ENCODE peak calls at places on chromosome 11, in ten cellular contexts. One of them, this sample, is unnamed.

GRCh38 chr11:24861440-24861839 is 364.6 kb downstream of the LUZP2 start:
- DNase-seq in suprapubic skin: no peak
- DNase-seq in BE2C: no peak
- DNase-seq in GM12878: no peak
- DNase-seq in CD4-positive, alpha-beta T cell: no peak
- DNase-seq in heart left ventricle: no peak
- DNase-seq in B cell: no peak
- DNase-seq in adrenal gland: no peak
- DNase-seq in HCT116: no peak
- DNase-seq in GM12865: no peak
- DNase-seq in this sample: no peak

GRCh38 chr11:73203322-73203721 is 14.8 kb upstream of the P2RY2 start:
- DNase-seq in suprapubic skin: no peak
- DNase-seq in GM12878: no peak
- DNase-seq in CD4-positive, alpha-beta T cell: no peak
- DNase-seq in heart left ventricle: no peak
- DNase-seq in BE2C: no peak
- DNase-seq in GM12865: no peak
- DNase-seq in adrenal gland: no peak
- DNase-seq in B cell: no peak
- DNase-seq in HCT116: no peak
- DNase-seq in this sample: peak

GRCh38 chr11:111554532-111554931 is 14.0 kb downstream of the LAYN start:
- DNase-seq in adrenal gland: no peak
- DNase-seq in HCT116: no peak
- DNase-seq in GM12878: no peak
- DNase-seq in suprapubic skin: no peak
- DNase-seq in BE2C: no peak
- DNase-seq in GM12865: no peak
- DNase-seq in B cell: no peak
- DNase-seq in CD4-positive, alpha-beta T cell: no peak
- DNase-seq in heart left ventricle: no peak
- DNase-seq in this sample: no peak

GRCh38 chr11:44471603-44472002 is 93.9 kb upstream of the CD82 start:
- DNase-seq in adrenal gland: no peak
- DNase-seq in BE2C: peak
- DNase-seq in CD4-positive, alpha-beta T cell: no peak
- DNase-seq in suprapubic skin: no peak
- DNase-seq in B cell: no peak
- DNase-seq in GM12878: no peak
- DNase-seq in heart left ventricle: no peak
- DNase-seq in HCT116: no peak
- DNase-seq in GM12865: no peak
- DNase-seq in this sample: no peak

GRCh38 chr11:86274503-86274902 is 27.5 kb upstream of the HIKESHI start:
- DNase-seq in GM12878: no peak
- DNase-seq in CD4-positive, alpha-beta T cell: no peak
- DNase-seq in adrenal gland: no peak
- DNase-seq in suprapubic skin: no peak
- DNase-seq in heart left ventricle: no peak
- DNase-seq in B cell: peak
- DNase-seq in HCT116: no peak
- DNase-seq in BE2C: peak
- DNase-seq in GM12865: no peak
- DNase-seq in this sample: no peak

GRCh38 chr11:30889116-30889765 is 303.1 kb upstream of the MPPED2 start:
- DNase-seq in CD4-positive, alpha-beta T cell: no peak
- DNase-seq in B cell: no peak
- DNase-seq in GM12878: no peak
- DNase-seq in BE2C: no peak
- DNase-seq in heart left ventricle: no peak
- DNase-seq in suprapubic skin: no peak
- DNase-seq in adrenal gland: no peak
- DNase-seq in HCT116: no peak
- DNase-seq in GM12865: no peak
- DNase-seq in this sample: no peak

GRCh38 chr11:35590412-35590811 is 27.8 kb upstream of the FJX1 start:
- DNase-seq in GM12878: no peak
- DNase-seq in HCT116: no peak
- DNase-seq in B cell: no peak
- DNase-seq in BE2C: no peak
- DNase-seq in CD4-positive, alpha-beta T cell: no peak
- DNase-seq in GM12865: no peak
- DNase-seq in heart left ventricle: no peak
- DNase-seq in adrenal gland: no peak
- DNase-seq in suprapubic skin: no peak
- DNase-seq in this sample: no peak

GRCh38 chr11:2433106-2433925 is 11.0 kb downstream of the TRPM5 start:
- DNase-seq in B cell: no peak
- DNase-seq in GM12865: no peak
- DNase-seq in HCT116: no peak
- DNase-seq in adrenal gland: no peak
- DNase-seq in suprapubic skin: peak
- DNase-seq in BE2C: no peak
- DNase-seq in heart left ventricle: peak
- DNase-seq in GM12878: no peak
- DNase-seq in CD4-positive, alpha-beta T cell: no peak
- DNase-seq in this sample: peak

GRCh38 chr11:93689166-93689734 is 27.8 kb downstream of the CEP295 start:
- DNase-seq in B cell: peak
- DNase-seq in adrenal gland: no peak
- DNase-seq in BE2C: no peak
- DNase-seq in GM12878: no peak
- DNase-seq in HCT116: no peak
- DNase-seq in heart left ventricle: no peak
- DNase-seq in suprapubic skin: no peak
- DNase-seq in CD4-positive, alpha-beta T cell: no peak
- DNase-seq in GM12865: peak
- DNase-seq in this sample: no peak

GRCh38 chr11:47495856-47496217 is 46.9 kb upstream of the RAPSN start:
- DNase-seq in suprapubic skin: no peak
- DNase-seq in HCT116: no peak
- DNase-seq in heart left ventricle: no peak
- DNase-seq in B cell: no peak
- DNase-seq in GM12878: no peak
- DNase-seq in CD4-positive, alpha-beta T cell: no peak
- DNase-seq in adrenal gland: no peak
- DNase-seq in BE2C: no peak
- DNase-seq in GM12865: no peak
- DNase-seq in this sample: no peak

GRCh38 chr11:118908931-118909618 is 16.7 kb downstream of the BCL9L start:
- DNase-seq in GM12878: no peak
- DNase-seq in CD4-positive, alpha-beta T cell: no peak
- DNase-seq in B cell: no peak
- DNase-seq in BE2C: peak
- DNase-seq in suprapubic skin: peak
- DNase-seq in heart left ventricle: peak
- DNase-seq in adrenal gland: peak
- DNase-seq in HCT116: no peak
- DNase-seq in GM12865: no peak
- DNase-seq in this sample: peak

GRCh38 chr11:46382644-46383403 is 1.4 kb downstream of the MDK start:
- DNase-seq in GM12878: no peak
- DNase-seq in heart left ventricle: no peak
- DNase-seq in BE2C: peak
- DNase-seq in B cell: no peak
- DNase-seq in adrenal gland: peak
- DNase-seq in HCT116: no peak
- DNase-seq in suprapubic skin: peak
- DNase-seq in GM12865: no peak
- DNase-seq in CD4-positive, alpha-beta T cell: no peak
- DNase-seq in this sample: no peak

GRCh38 chr11:103659743-103660142 is 376.7 kb upstream of the DDI1 start:
- DNase-seq in GM12865: no peak
- DNase-seq in BE2C: no peak
- DNase-seq in suprapubic skin: no peak
- DNase-seq in CD4-positive, alpha-beta T cell: no peak
- DNase-seq in adrenal gland: no peak
- DNase-seq in GM12878: no peak
- DNase-seq in heart left ventricle: no peak
- DNase-seq in HCT116: no peak
- DNase-seq in B cell: no peak
- DNase-seq in this sample: no peak
- TF ChIP-seq CTCF in GM12865: no peak
- TF ChIP-seq CTCF in BE2C: no peak
- TF ChIP-seq CTCF in suprapubic skin: no peak
- TF ChIP-seq CTCF in CD4-positive, alpha-beta T cell: no peak
- TF ChIP-seq CTCF in adrenal gland: no peak
- TF ChIP-seq CTCF in GM12878: no peak
- TF ChIP-seq CTCF in heart left ventricle: no peak
- TF ChIP-seq CTCF in HCT116: no peak
- TF ChIP-seq CTCF in B cell: no peak
- TF ChIP-seq CTCF in this sample: no peak

GRCh38 chr11:132605794-132606570 is 926.3 kb downstream of the OPCML start:
- DNase-seq in GM12878: no peak
- DNase-seq in suprapubic skin: no peak
- DNase-seq in BE2C: no peak
- DNase-seq in adrenal gland: peak
- DNase-seq in B cell: no peak
- DNase-seq in HCT116: no peak
- DNase-seq in CD4-positive, alpha-beta T cell: no peak
- DNase-seq in GM12865: no peak
- DNase-seq in heart left ventricle: no peak
- DNase-seq in this sample: no peak

GRCh38 chr11:132610791-132611190 is 921.5 kb downstream of the OPCML start:
- DNase-seq in CD4-positive, alpha-beta T cell: no peak
- DNase-seq in B cell: no peak
- DNase-seq in suprapubic skin: no peak
- DNase-seq in GM12865: no peak
- DNase-seq in BE2C: no peak
- DNase-seq in HCT116: no peak
- DNase-seq in GM12878: no peak
- DNase-seq in adrenal gland: no peak
- DNase-seq in heart left ventricle: no peak
- DNase-seq in this sample: no peak

GRCh38 chr11:132604446-132604845 is 927.9 kb downstream of the OPCML start:
- DNase-seq in HCT116: no peak
- DNase-seq in GM12878: no peak
- DNase-seq in adrenal gland: no peak
- DNase-seq in suprapubic skin: no peak
- DNase-seq in GM12865: no peak
- DNase-seq in BE2C: no peak
- DNase-seq in B cell: no peak
- DNase-seq in heart left ventricle: no peak
- DNase-seq in CD4-positive, alpha-beta T cell: no peak
- DNase-seq in this sample: no peak

GRCh38 chr11:132607575-132607974 is 924.7 kb downstream of the OPCML start:
- DNase-seq in suprapubic skin: no peak
- DNase-seq in HCT116: no peak
- DNase-seq in BE2C: no peak
- DNase-seq in heart left ventricle: no peak
- DNase-seq in GM12878: no peak
- DNase-seq in adrenal gland: no peak
- DNase-seq in CD4-positive, alpha-beta T cell: no peak
- DNase-seq in B cell: no peak
- DNase-seq in GM12865: no peak
- DNase-seq in this sample: no peak

GRCh38 chr11:132610216-132610615 is 922.1 kb downstream of the OPCML start:
- DNase-seq in heart left ventricle: no peak
- DNase-seq in HCT116: no peak
- DNase-seq in suprapubic skin: no peak
- DNase-seq in adrenal gland: no peak
- DNase-seq in CD4-positive, alpha-beta T cell: no peak
- DNase-seq in BE2C: no peak
- DNase-seq in GM12878: no peak
- DNase-seq in B cell: no peak
- DNase-seq in GM12865: no peak
- DNase-seq in this sample: no peak
- TF ChIP-seq CTCF in heart left ventricle: no peak
- TF ChIP-seq CTCF in HCT116: no peak
- TF ChIP-seq CTCF in suprapubic skin: no peak
- TF ChIP-seq CTCF in adrenal gland: no peak
- TF ChIP-seq CTCF in CD4-positive, alpha-beta T cell: no peak
- TF ChIP-seq CTCF in BE2C: no peak
- TF ChIP-seq CTCF in GM12878: no peak
- TF ChIP-seq CTCF in B cell: no peak
- TF ChIP-seq CTCF in GM12865: no peak
- TF ChIP-seq CTCF in this sample: no peak

DNA sequence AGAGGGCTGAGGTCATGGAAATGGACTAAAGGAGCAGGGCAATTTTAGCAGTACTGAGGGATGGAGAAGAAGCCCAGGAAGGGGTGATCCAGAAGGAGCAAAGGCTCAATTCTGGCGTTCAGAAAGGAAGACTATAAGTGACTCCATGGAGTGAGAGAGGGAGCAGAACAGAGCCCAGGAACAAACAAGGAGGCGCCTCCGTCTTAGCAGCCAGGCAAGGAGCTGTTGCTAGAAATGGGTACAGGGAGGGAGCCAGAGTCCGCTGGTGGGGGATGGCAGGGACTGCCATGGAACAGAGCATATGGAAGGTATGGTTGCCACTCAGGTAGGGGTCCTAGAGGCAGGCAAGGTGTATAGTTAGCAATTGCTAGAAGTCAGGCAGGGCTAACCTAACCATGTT is 20.5 kb upstream of the STK33 start:
- DNase-seq in heart left ventricle: no peak
- DNase-seq in BE2C: no peak
- DNase-seq in suprapubic skin: no peak
- DNase-seq in B cell: no peak
- DNase-seq in GM12878: no peak
- DNase-seq in GM12865: no peak
- DNase-seq in CD4-positive, alpha-beta T cell: no peak
- DNase-seq in adrenal gland: no peak
- DNase-seq in HCT116: no peak
- DNase-seq in this sample: no peak
- TF ChIP-seq CTCF in heart left ventricle: no peak
- TF ChIP-seq CTCF in BE2C: no peak
- TF ChIP-seq CTCF in suprapubic skin: no peak
- TF ChIP-seq CTCF in B cell: no peak
- TF ChIP-seq CTCF in GM12878: no peak
- TF ChIP-seq CTCF in GM12865: no peak
- TF ChIP-seq CTCF in CD4-positive, alpha-beta T cell: no peak
- TF ChIP-seq CTCF in adrenal gland: no peak
- TF ChIP-seq CTCF in HCT116: no peak
- TF ChIP-seq CTCF in this sample: no peak

DNA sequence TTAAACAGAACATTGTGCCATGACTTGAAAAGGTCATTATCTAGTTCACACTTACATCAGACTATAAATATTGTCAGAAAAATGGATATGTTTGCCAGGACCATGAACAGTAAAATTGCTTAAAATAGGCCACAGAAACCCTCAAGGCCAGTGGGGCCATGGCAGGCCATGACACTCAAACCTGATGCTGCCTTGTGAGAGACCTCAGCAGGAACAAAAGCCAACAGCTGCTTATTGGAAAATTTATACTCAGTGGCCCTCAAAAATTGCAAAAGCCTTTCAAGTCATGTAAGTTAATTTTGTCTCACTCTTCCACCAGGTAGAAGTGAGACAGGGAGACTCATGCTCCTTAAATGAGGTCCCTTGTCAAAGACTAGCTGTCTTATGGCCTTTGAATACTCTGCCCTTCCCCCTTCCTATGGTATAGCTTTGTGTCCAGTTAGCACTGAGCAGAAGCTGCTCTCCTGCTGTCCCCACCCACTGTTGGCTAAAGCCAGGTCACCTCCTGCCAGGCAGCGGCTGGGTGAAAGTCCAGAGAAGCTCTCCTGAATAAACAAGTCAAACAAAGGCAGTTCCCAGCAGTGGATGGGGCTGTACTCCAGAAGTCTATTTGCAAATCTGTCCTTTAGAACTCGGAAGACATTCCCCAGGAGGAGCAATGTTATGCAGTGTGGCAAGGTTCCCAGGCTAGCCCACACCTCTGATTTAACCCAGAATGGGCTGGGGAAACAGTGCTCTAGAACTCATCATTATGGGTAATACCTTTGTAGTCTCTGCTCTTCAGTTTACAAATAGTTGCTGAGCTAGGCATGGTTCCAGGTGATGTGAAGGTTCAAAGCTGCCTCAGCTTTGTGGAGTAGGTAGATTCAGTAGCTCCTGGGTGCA is 21.4 kb downstream of the ADM start:
- DNase-seq in heart left ventricle: no peak
- DNase-seq in CD4-positive, alpha-beta T cell: no peak
- DNase-seq in suprapubic skin: no peak
- DNase-seq in HCT116: no peak
- DNase-seq in BE2C: no peak
- DNase-seq in GM12865: no peak
- DNase-seq in adrenal gland: peak
- DNase-seq in B cell: no peak
- DNase-seq in GM12878: no peak
- DNase-seq in this sample: no peak
- TF ChIP-seq CTCF in heart left ventricle: no peak
- TF ChIP-seq CTCF in CD4-positive, alpha-beta T cell: no peak
- TF ChIP-seq CTCF in suprapubic skin: no peak
- TF ChIP-seq CTCF in HCT116: no peak
- TF ChIP-seq CTCF in BE2C: no peak
- TF ChIP-seq CTCF in GM12865: no peak
- TF ChIP-seq CTCF in adrenal gland: no peak
- TF ChIP-seq CTCF in B cell: no peak
- TF ChIP-seq CTCF in GM12878: no peak
- TF ChIP-seq CTCF in this sample: no peak